ENCODE peak calls at places on chromosomes 12 and 14, in five cellular contexts. X is suprapubic skin, D is heart left ventricle, N is psoas muscle, Y is lower lobe of right lung. C is an unnamed sample. For H3K4me1, the result is how much of the 10 kb centered on the place peaks cover.

GRCh38 chr12:101823891-101824290 is 6.9 kb downstream of the GNPTAB start:
- DNase-seq in N (peak), Y (no peak), D (peak), X (no peak), C (peak)

GRCh38 chr14:54610051-54610977 is 43.4 kb downstream of the SAMD4A start:
- DNase-seq in D (no peak), Y (no peak), N (no peak), X (no peak), C (no peak)

GRCh38 chr14:70776197-70776596 is 33.1 kb downstream of the MAP3K9 start:
- DNase-seq in X (no peak), N (no peak), Y (no peak), D (no peak), C (no peak)

GRCh38 chr12:14854586-14855163 is 11.3 kb upstream of the ART4 start:
- DNase-seq in Y (no peak), D (no peak), N (no peak), X (no peak), C (no peak)

GRCh38 chr14:75091251-75091650 is 21.8 kb downstream of the ZC2HC1C start:
- DNase-seq in N (no peak), Y (no peak), D (no peak), X (no peak), C (no peak)

GRCh38 chr14:31842905-31843304 is 234.2 kb upstream of the ARHGAP5 start:
- DNase-seq in N (no peak), D (no peak), X (no peak), Y (no peak), C (no peak)

GRCh38 chr12:105279460-105280056 is 43.6 kb upstream of the APPL2 start:
- DNase-seq in X (no peak), N (no peak), D (no peak), Y (no peak), C (no peak)

GRCh38 chr12:54024127-54024526 is 4.1 kb upstream of the HOXC6 start:
- DNase-seq in X (no peak), N (peak), Y (no peak), D (no peak), C (no peak)

GRCh38 chr14:84792722-84793410 is 737.1 kb upstream of the FLRT2 start:
- DNase-seq in N (no peak), D (no peak), X (no peak), Y (no peak), C (no peak)

GRCh38 chr12:6957151-6957701 is 6.1 kb downstream of the PTPN6 start:
- DNase-seq in X (no peak), D (no peak), N (no peak), Y (peak), C (peak)
- H3K4me1 ChIP-seq in X (half or more), D (under half), N (under half), Y (half or more), C (under half)

DNA sequence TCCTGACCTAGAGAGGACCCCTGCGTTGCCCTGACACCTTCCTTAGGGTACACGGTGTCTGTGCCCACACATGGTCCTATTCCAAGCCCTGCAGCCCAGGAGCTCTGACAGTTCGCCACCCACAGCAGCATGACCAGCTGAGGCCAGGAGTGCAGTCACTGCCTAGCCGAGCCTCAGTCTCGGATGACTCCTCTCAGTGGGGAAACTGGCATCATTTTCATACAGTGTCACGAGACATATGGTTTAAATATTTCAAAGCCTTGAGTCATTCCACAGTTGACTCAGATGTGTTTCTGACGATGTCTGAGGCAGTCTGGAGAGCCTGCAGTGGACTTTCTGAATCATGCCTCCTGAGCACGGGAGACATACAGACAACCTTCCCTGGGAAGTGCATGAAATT is 181.1 kb upstream of the FKBP4 start:
- DNase-seq in Y (no peak), N (no peak), D (peak), X (no peak), C (peak)
- H3K27ac ChIP-seq in Y (peak), N (no peak), D (no peak), X (peak), C (no peak)

DNA sequence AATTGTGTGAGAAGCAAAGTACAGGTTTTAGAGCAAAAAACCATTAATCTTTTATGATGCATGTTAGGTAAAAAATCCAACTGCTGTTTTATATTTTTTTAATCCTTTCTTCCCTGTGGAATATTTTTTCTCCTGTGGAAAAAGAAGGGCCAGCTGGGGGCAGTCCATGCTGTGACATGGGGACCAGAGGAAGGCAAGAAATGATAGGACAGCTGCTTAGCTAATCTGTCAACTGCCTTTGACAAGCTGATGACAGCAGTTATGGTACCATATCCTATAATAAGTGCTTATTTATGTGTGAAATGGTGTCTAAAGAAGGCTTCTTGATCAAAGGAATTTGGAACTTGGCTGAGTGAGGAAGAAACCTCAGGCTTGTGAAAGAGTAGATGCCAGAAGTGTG is 452.4 kb upstream of the NOVA1 start:
- DNase-seq in X (no peak), D (no peak), Y (no peak), N (no peak), C (no peak)
- H3K4me1 ChIP-seq in X (under half), D (under half), Y (under half), N (under half), C (under half)

DNA sequence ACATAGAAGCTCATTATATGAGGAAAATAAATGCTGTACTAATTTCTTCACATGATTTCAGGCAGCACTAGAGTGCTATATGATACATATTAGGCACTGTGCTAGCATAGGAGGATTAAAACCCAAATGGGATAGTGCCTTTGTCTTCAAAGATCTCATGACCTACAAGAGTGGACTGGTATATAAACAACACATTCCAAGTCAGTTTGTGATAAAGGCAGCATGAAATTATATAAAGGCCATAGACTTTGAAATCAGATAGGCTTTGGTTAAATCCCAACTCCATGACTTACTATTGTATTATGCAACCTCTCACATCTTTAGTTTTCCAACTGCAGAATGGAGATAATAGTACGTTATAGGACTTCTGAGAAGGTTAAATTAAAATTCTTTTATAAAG is 179.7 kb downstream of the RAD51B start:
- DNase-seq in X (no peak), D (no peak), N (no peak), Y (no peak), C (no peak)
- H3K27ac ChIP-seq in X (no peak), D (no peak), N (no peak), Y (no peak), C (no peak)

GRCh38 chr12:79407671-79408622 is 282.8 kb downstream of the PAWR start:
- DNase-seq in X (no peak), D (peak), Y (no peak), N (no peak), C (peak)

GRCh38 chr12:79406993-79407392 is 283.8 kb downstream of the PAWR start:
- DNase-seq in D (no peak), X (no peak), Y (no peak), N (no peak), C (no peak)

GRCh38 chr12:79400481-79400880 is 290.3 kb downstream of the PAWR start:
- DNase-seq in N (no peak), X (no peak), Y (no peak), D (no peak), C (no peak)

GRCh38 chr12:79397609-79398008 is 293.2 kb downstream of the PAWR start:
- DNase-seq in X (no peak), N (no peak), Y (no peak), D (no peak), C (no peak)

GRCh38 chr12:79402626-79403025 is 288.1 kb downstream of the PAWR start:
- DNase-seq in N (no peak), X (no peak), Y (no peak), D (no peak), C (no peak)
- H3K4me1 ChIP-seq in N (under half), X (under half), Y (under half), D (under half), C (under half)

DNA sequence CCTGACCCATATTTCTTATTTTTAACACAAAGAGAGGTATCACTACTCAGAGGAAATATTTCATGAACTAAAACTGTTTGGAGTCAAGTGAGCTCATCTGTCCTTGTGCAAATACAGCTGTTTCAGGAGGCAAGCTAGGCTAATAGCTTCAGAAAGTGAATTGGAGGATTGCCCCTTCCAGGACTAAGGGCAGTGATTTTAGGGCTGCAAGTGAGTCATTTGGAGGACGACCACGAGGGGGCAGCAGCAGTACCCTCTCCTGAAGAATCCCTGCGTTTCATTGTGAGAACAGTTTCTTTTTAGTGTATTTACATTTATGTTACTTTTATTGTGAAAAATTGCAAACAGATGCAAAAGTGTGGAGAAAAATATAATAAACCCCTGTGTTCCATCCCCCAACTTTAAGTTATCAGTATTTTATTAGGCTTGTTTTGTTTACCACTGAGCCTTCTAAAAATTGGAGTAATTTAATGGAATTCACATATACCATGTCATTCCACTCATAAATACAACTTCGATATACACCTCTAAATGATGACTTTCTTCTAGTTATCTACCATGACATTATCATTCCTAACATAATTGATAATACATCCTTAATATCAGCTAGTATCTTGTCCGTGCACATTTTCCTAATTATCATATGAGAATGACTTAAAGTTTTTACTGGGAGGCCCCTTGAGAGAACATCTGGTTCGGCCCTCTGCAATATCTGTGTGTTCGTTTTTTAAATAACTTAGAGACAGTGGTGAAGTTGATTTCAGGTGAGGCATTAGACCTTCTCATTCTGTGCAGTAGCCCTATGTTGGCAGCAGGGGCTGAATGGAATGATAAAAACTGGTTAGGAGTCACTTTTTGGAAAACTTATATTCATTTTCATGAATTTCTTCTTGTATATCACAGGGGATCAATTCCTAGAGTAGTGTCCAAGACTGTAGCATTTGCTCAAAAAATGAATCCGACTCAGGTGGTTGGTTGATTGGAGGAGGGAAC is 13.7 kb downstream of the FOXJ2 start:
- DNase-seq in X (no peak), D (peak), N (peak), Y (peak), C (peak)
- H3K27ac ChIP-seq in X (no peak), D (no peak), N (peak), Y (no peak), C (no peak)